ENCODE peak calls at places on chromosomes 4 and X, in four cellular contexts. J is HepG2, W is K562, L is HCT116. F is an unnamed sample.

GRCh38 chr4:88017516-88018302 is 10.3 kb downstream of the PKD2 start:
- DNase-seq in J (no peak), W (no peak), L (no peak), F (no peak)

GRCh38 chr4:73869130-73870055 is at the start of gene CXCL1:
- DNase-seq in J (no peak), W (peak; percentile 48), L (no peak), F (peak; percentile 7)

GRCh38 chrX:123860506-123860840 is 620 bp downstream of the XIAP start:
- DNase-seq in J (peak; percentile 29), W (no peak), L (no peak), F (peak; percentile 24)

GRCh38 chr4:1169691-1170096 is 2.7 kb downstream of the SPON2 start:
- DNase-seq in J (no peak), W (no peak), L (no peak), F (no peak)

GRCh38 chr4:107518076-107518475 is 202.0 kb downstream of the PAPSS1 start:
- DNase-seq in J (no peak), W (no peak), L (no peak), F (no peak)

GRCh38 chr4:94516067-94516466 is 64.3 kb downstream of the PDLIM5 start:
- DNase-seq in J (peak; percentile 76), W (no peak), L (no peak), F (no peak)

GRCh38 chr4:15232725-15233597 is 194.9 kb upstream of the C1QTNF7 start:
- DNase-seq in J (peak; percentile 33), W (no peak), L (no peak), F (no peak)

GRCh38 chr4:184288451-184289178 is 70.9 kb upstream of the ENPP6 start:
- DNase-seq in J (no peak), W (no peak), L (no peak), F (no peak)

GRCh38 chr4:4368821-4369580 is 17.9 kb upstream of the NSG1 start:
- DNase-seq in J (no peak), W (no peak), L (no peak), F (no peak)

GRCh38 chr4:97106161-97106560 is 1037.1 kb downstream of the STPG2 start:
- DNase-seq in J (no peak), W (no peak), L (no peak), F (no peak)

GRCh38 chr4:1857931-1858330 is 2.0 kb upstream of the LETM1 start:
- DNase-seq in J (no peak), W (no peak), L (no peak), F (no peak)

GRCh38 chr4:67934628-67935027 is 28.7 kb downstream of the TMPRSS11A start:
- DNase-seq in J (no peak), W (no peak), L (no peak), F (no peak)

GRCh38 chrX:97070346-97070745 is 186.6 kb downstream of the RPA4 start:
- DNase-seq in J (no peak), W (no peak), L (no peak), F (no peak)

GRCh38 chrX:105313596-105313995 is 93.1 kb upstream of the TEX13A start:
- DNase-seq in J (no peak), W (no peak), L (no peak), F (no peak)

GRCh38 chr4:58935336-58935735 is 1825.2 kb upstream of the IGFBP7 start:
- DNase-seq in J (no peak), W (no peak), L (no peak), F (no peak)

GRCh38 chr4:99711657-99712056 is 54.0 kb upstream of the C4orf54 start:
- DNase-seq in J (no peak), W (no peak), L (no peak), F (no peak)

GRCh38 chr4:6527259-6527658 is 47.7 kb upstream of the MAN2B2 start:
- DNase-seq in J (no peak), W (no peak), L (no peak), F (no peak)

GRCh38 chrX:80578518-80579105 is 158.4 kb downstream of the TENT5D start:
- DNase-seq in J (peak; percentile 6), W (peak; percentile 19), L (peak; percentile 10), F (peak; percentile 41)

GRCh38 chr4:185728886-185729285 is 83.1 kb downstream of the SORBS2 start:
- DNase-seq in J (no peak), W (no peak), L (no peak), F (no peak)

GRCh38 chrX:38138157-38138556 is 82.5 kb downstream of the SRPX start:
- DNase-seq in J (no peak), W (no peak), L (no peak), F (no peak)

GRCh38 chr4:56388311-56388710 is 1.0 kb upstream of the AASDH start:
- DNase-seq in J (no peak), W (no peak), L (no peak), F (no peak)

GRCh38 chr4:151055539-151055938 is 40.5 kb upstream of the LRBA start:
- DNase-seq in J (no peak), W (no peak), L (no peak), F (no peak)

GRCh38 chr4:22906046-22906445 is 213.3 kb downstream of the GBA3 start:
- DNase-seq in J (no peak), W (no peak), L (no peak), F (no peak)

GRCh38 chr4:22901631-22902030 is 208.9 kb downstream of the GBA3 start:
- DNase-seq in J (no peak), W (no peak), L (no peak), F (no peak)

GRCh38 chr4:22903913-22904312 is 211.2 kb downstream of the GBA3 start:
- DNase-seq in J (no peak), W (no peak), L (no peak), F (no peak)
- TF ChIP-seq ELF1 in J (no peak), W (no peak), L (no peak), F (no peak)

DNA sequence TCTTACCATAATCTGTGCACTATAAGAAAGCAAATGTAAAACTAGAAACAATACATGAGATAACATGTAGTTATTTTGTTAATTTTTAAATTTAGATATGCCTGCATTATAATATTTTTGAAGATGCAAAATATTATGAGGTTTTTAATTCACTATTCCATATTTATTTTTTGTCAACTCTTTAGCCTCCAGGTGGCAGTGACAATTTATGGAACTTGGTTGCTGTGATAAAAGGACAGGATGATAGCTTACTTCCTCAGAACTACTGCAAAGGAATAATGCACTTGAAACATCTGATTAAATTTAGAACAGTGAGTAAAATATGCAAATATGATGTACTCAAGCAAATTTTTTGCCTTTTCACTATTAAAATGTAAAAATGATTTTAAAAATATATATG is 45.1 kb downstream of the SPATA4 start:
- DNase-seq in J (peak; percentile 5), W (no peak), L (peak; percentile 23), F (peak; percentile 17)
- TF ChIP-seq RAD21 in J (no peak), W (no peak), L (peak; percentile 82), F (peak; percentile 76)

DNA sequence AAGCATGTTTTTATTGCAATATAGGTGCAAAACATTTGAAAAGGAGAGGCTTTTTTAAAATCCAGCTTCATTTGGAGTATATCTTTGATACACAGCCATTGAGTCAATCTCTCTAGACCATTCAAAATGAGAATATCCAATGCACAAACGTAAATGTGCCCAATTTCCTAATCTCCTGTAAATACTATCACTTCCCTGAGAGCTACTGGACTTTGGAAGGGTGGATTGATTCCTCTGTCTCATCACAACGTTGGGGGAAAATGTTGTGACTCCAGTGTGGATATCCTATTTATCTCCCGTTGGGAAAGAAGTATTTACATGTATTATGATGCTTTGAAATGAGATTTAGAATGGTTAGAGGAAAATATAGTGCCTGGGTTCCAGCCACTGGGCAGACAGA is 64.3 kb upstream of the VCX3A start:
- DNase-seq in J (no peak), W (no peak), L (no peak), F (no peak)
- TF ChIP-seq ELF1 in J (no peak), W (no peak), L (no peak), F (no peak)

DNA sequence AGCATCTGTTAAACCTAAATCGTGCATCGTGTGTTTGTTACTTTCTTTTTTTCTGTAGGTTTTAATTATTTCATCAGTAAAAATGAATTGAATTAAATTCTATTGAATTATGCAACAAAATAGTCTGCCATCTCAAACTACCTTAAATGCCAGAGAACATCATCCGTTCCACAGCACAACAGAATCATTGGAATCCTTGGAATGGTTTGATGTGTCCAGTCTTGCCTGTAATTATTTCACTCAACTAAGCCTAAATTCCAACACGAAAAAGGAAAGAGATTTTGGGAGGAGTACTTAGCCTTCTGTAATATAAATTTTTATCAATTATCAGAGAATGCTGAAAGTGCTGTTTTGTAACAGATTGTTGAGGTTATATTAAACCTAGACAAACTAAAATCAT is 17.1 kb upstream of the SLC7A11 start:
- DNase-seq in J (no peak), W (no peak), L (no peak), F (no peak)
- TF ChIP-seq RAD21 in J (no peak), W (no peak), L (no peak), F (no peak)

DNA sequence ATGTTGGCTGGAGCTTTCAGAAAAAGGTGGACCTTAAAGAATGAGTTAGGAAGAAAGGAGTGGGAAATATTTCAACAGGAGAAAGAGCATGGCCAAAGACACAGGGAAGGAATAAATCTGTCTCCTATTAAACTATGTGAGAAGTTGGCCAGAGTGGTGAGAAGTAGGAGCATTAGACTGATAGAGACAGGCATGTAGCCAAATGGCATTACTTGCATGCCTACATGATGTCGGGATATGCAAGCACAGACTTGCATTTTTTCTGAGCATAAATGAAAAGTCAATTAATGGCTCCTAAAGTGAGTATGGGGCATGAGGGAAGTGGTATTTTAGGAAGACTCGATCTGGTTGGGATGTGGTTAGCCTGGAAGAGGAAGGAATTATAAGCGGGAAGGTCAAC is 279.6 kb upstream of the PITX2 start:
- DNase-seq in J (no peak), W (no peak), L (no peak), F (no peak)
- TF ChIP-seq ELF1 in J (no peak), W (no peak), L (no peak), F (no peak)

F was measured in SK-N-SH.